ENCODE peak calls at places on chromosomes 7 and 10, in ten cellular contexts. One of them, this sample, is unnamed.

GRCh38 chr7:88226886-88227516 is 7.2 kb upstream of the SRI start:
- DNase-seq in AG10803: peak
- DNase-seq in heart right ventricle: no peak
- DNase-seq in adrenal gland: no peak
- DNase-seq in cardiac muscle cell: peak
- DNase-seq in GM12878: no peak
- DNase-seq in left lung: peak
- DNase-seq in fibroblast of mammary gland: peak
- DNase-seq in colonic mucosa: peak
- DNase-seq in dorsolateral prefrontal cortex: no peak
- DNase-seq in this sample: no peak

GRCh38 chr7:99742737-99743394 is 7.9 kb upstream of the CYP3A7 start:
- DNase-seq in colonic mucosa: no peak
- DNase-seq in dorsolateral prefrontal cortex: no peak
- DNase-seq in adrenal gland: no peak
- DNase-seq in AG10803: no peak
- DNase-seq in heart right ventricle: no peak
- DNase-seq in fibroblast of mammary gland: peak
- DNase-seq in cardiac muscle cell: no peak
- DNase-seq in GM12878: no peak
- DNase-seq in left lung: no peak
- DNase-seq in this sample: no peak

GRCh38 chr10:113459672-113460280 is 93.1 kb upstream of the HABP2 start:
- DNase-seq in cardiac muscle cell: no peak
- DNase-seq in adrenal gland: no peak
- DNase-seq in GM12878: no peak
- DNase-seq in heart right ventricle: no peak
- DNase-seq in fibroblast of mammary gland: no peak
- DNase-seq in AG10803: no peak
- DNase-seq in dorsolateral prefrontal cortex: no peak
- DNase-seq in colonic mucosa: no peak
- DNase-seq in left lung: no peak
- DNase-seq in this sample: no peak

GRCh38 chr7:128076831-128077271 is 45.6 kb upstream of the LRRC4 start:
- DNase-seq in GM12878: no peak
- DNase-seq in left lung: no peak
- DNase-seq in adrenal gland: peak
- DNase-seq in cardiac muscle cell: peak
- DNase-seq in dorsolateral prefrontal cortex: no peak
- DNase-seq in AG10803: no peak
- DNase-seq in heart right ventricle: peak
- DNase-seq in fibroblast of mammary gland: no peak
- DNase-seq in colonic mucosa: peak
- DNase-seq in this sample: no peak

GRCh38 chr10:56348101-56348500 is 13.0 kb downstream of the ZWINT start:
- DNase-seq in GM12878: no peak
- DNase-seq in fibroblast of mammary gland: no peak
- DNase-seq in adrenal gland: no peak
- DNase-seq in colonic mucosa: no peak
- DNase-seq in dorsolateral prefrontal cortex: no peak
- DNase-seq in AG10803: no peak
- DNase-seq in cardiac muscle cell: no peak
- DNase-seq in heart right ventricle: no peak
- DNase-seq in left lung: no peak
- DNase-seq in this sample: no peak

GRCh38 chr10:35328404-35329037 is 7.8 kb upstream of the CCNY start:
- DNase-seq in fibroblast of mammary gland: peak
- DNase-seq in dorsolateral prefrontal cortex: no peak
- DNase-seq in GM12878: no peak
- DNase-seq in colonic mucosa: no peak
- DNase-seq in cardiac muscle cell: peak
- DNase-seq in heart right ventricle: no peak
- DNase-seq in AG10803: peak
- DNase-seq in adrenal gland: no peak
- DNase-seq in left lung: no peak
- DNase-seq in this sample: no peak

GRCh38 chr7:150342119-150342405 is 633 bp upstream of the RARRES2 start:
- DNase-seq in fibroblast of mammary gland: no peak
- DNase-seq in adrenal gland: no peak
- DNase-seq in dorsolateral prefrontal cortex: no peak
- DNase-seq in AG10803: no peak
- DNase-seq in GM12878: no peak
- DNase-seq in left lung: no peak
- DNase-seq in cardiac muscle cell: no peak
- DNase-seq in heart right ventricle: no peak
- DNase-seq in colonic mucosa: no peak
- DNase-seq in this sample: no peak

GRCh38 chr7:155715406-155715805 is 70.9 kb downstream of the RBM33 start:
- DNase-seq in colonic mucosa: no peak
- DNase-seq in GM12878: no peak
- DNase-seq in adrenal gland: no peak
- DNase-seq in cardiac muscle cell: no peak
- DNase-seq in AG10803: no peak
- DNase-seq in left lung: no peak
- DNase-seq in fibroblast of mammary gland: no peak
- DNase-seq in dorsolateral prefrontal cortex: no peak
- DNase-seq in heart right ventricle: no peak
- DNase-seq in this sample: no peak

GRCh38 chr10:93063217-93063976 is 2.8 kb downstream of the CYP26C1 start:
- DNase-seq in dorsolateral prefrontal cortex: no peak
- DNase-seq in colonic mucosa: no peak
- DNase-seq in GM12878: no peak
- DNase-seq in heart right ventricle: no peak
- DNase-seq in left lung: no peak
- DNase-seq in adrenal gland: no peak
- DNase-seq in fibroblast of mammary gland: no peak
- DNase-seq in cardiac muscle cell: no peak
- DNase-seq in AG10803: no peak
- DNase-seq in this sample: no peak

GRCh38 chr7:55570218-55570873 is 2.0 kb downstream of the VOPP1 start:
- DNase-seq in dorsolateral prefrontal cortex: no peak
- DNase-seq in left lung: no peak
- DNase-seq in GM12878: no peak
- DNase-seq in colonic mucosa: no peak
- DNase-seq in cardiac muscle cell: no peak
- DNase-seq in adrenal gland: no peak
- DNase-seq in fibroblast of mammary gland: peak
- DNase-seq in heart right ventricle: no peak
- DNase-seq in AG10803: peak
- DNase-seq in this sample: peak

GRCh38 chr7:67738-68395 is 124.5 kb upstream of the FAM20C start:
- DNase-seq in fibroblast of mammary gland: no peak
- DNase-seq in dorsolateral prefrontal cortex: peak
- DNase-seq in heart right ventricle: no peak
- DNase-seq in cardiac muscle cell: no peak
- DNase-seq in AG10803: peak
- DNase-seq in left lung: no peak
- DNase-seq in colonic mucosa: no peak
- DNase-seq in adrenal gland: no peak
- DNase-seq in GM12878: no peak
- DNase-seq in this sample: no peak
- TF ChIP-seq CTCF in fibroblast of mammary gland: no peak
- TF ChIP-seq CTCF in dorsolateral prefrontal cortex: no peak
- TF ChIP-seq CTCF in heart right ventricle: no peak
- TF ChIP-seq CTCF in cardiac muscle cell: no peak
- TF ChIP-seq CTCF in AG10803: no peak
- TF ChIP-seq CTCF in left lung: no peak
- TF ChIP-seq CTCF in colonic mucosa: no peak
- TF ChIP-seq CTCF in adrenal gland: no peak
- TF ChIP-seq CTCF in GM12878: no peak
- TF ChIP-seq CTCF in this sample: no peak

DNA sequence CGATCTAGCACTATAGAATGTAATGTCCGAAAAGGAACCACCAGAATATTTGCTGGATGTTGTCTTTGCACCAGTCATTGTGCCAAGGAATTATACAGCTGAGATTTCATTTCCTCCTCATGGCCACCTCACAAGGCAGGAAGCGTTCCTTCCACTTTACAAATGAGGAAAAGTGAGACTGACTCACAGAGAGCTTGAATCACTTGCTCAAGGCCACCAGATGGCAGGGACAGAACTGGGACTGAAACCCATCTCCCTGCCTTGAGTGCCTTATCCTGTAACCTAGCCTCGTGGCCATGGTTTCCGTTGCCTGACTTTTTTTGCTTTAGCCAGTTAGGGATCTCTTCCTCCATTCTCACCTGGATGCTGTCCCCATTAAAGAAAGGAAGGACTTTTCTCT is 44.7 kb upstream of the PDZD8 start:
- DNase-seq in heart right ventricle: no peak
- DNase-seq in fibroblast of mammary gland: peak
- DNase-seq in cardiac muscle cell: no peak
- DNase-seq in AG10803: peak
- DNase-seq in GM12878: no peak
- DNase-seq in left lung: no peak
- DNase-seq in adrenal gland: peak
- DNase-seq in colonic mucosa: no peak
- DNase-seq in dorsolateral prefrontal cortex: no peak
- DNase-seq in this sample: no peak
- H3K4me3 ChIP-seq in heart right ventricle: no peak
- H3K4me3 ChIP-seq in fibroblast of mammary gland: no peak
- H3K4me3 ChIP-seq in cardiac muscle cell: no peak
- H3K4me3 ChIP-seq in AG10803: no peak
- H3K4me3 ChIP-seq in GM12878: no peak
- H3K4me3 ChIP-seq in left lung: no peak
- H3K4me3 ChIP-seq in adrenal gland: no peak
- H3K4me3 ChIP-seq in colonic mucosa: no peak
- H3K4me3 ChIP-seq in dorsolateral prefrontal cortex: no peak
- H3K4me3 ChIP-seq in this sample: no peak

GRCh38 chr10:14326581-14326980 is 4.1 kb downstream of the FRMD4A start:
- DNase-seq in left lung: no peak
- DNase-seq in colonic mucosa: no peak
- DNase-seq in GM12878: no peak
- DNase-seq in AG10803: no peak
- DNase-seq in cardiac muscle cell: no peak
- DNase-seq in fibroblast of mammary gland: no peak
- DNase-seq in dorsolateral prefrontal cortex: no peak
- DNase-seq in adrenal gland: no peak
- DNase-seq in heart right ventricle: no peak
- DNase-seq in this sample: no peak
- TF ChIP-seq CTCF in left lung: no peak
- TF ChIP-seq CTCF in colonic mucosa: no peak
- TF ChIP-seq CTCF in GM12878: no peak
- TF ChIP-seq CTCF in AG10803: no peak
- TF ChIP-seq CTCF in cardiac muscle cell: no peak
- TF ChIP-seq CTCF in fibroblast of mammary gland: no peak
- TF ChIP-seq CTCF in dorsolateral prefrontal cortex: no peak
- TF ChIP-seq CTCF in adrenal gland: no peak
- TF ChIP-seq CTCF in heart right ventricle: no peak
- TF ChIP-seq CTCF in this sample: no peak

GRCh38 chr10:102279104-102279503 is 33.8 kb downstream of the GBF1 start:
- DNase-seq in heart right ventricle: no peak
- DNase-seq in adrenal gland: no peak
- DNase-seq in dorsolateral prefrontal cortex: no peak
- DNase-seq in AG10803: no peak
- DNase-seq in left lung: no peak
- DNase-seq in colonic mucosa: no peak
- DNase-seq in cardiac muscle cell: no peak
- DNase-seq in fibroblast of mammary gland: no peak
- DNase-seq in GM12878: no peak
- DNase-seq in this sample: no peak
- H3K4me3 ChIP-seq in heart right ventricle: no peak
- H3K4me3 ChIP-seq in adrenal gland: no peak
- H3K4me3 ChIP-seq in dorsolateral prefrontal cortex: no peak
- H3K4me3 ChIP-seq in AG10803: no peak
- H3K4me3 ChIP-seq in left lung: no peak
- H3K4me3 ChIP-seq in colonic mucosa: no peak
- H3K4me3 ChIP-seq in cardiac muscle cell: no peak
- H3K4me3 ChIP-seq in fibroblast of mammary gland: no peak
- H3K4me3 ChIP-seq in GM12878: no peak
- H3K4me3 ChIP-seq in this sample: no peak

GRCh38 chr7:158975526-158976467 is 119.4 kb downstream of the DYNC2I1 start:
- DNase-seq in GM12878: no peak
- DNase-seq in left lung: no peak
- DNase-seq in AG10803: no peak
- DNase-seq in adrenal gland: no peak
- DNase-seq in colonic mucosa: no peak
- DNase-seq in fibroblast of mammary gland: peak
- DNase-seq in dorsolateral prefrontal cortex: peak
- DNase-seq in cardiac muscle cell: no peak
- DNase-seq in heart right ventricle: no peak
- DNase-seq in this sample: peak
- TF ChIP-seq CTCF in GM12878: no peak
- TF ChIP-seq CTCF in left lung: no peak
- TF ChIP-seq CTCF in AG10803: no peak
- TF ChIP-seq CTCF in adrenal gland: no peak
- TF ChIP-seq CTCF in colonic mucosa: no peak
- TF ChIP-seq CTCF in fibroblast of mammary gland: no peak
- TF ChIP-seq CTCF in dorsolateral prefrontal cortex: no peak
- TF ChIP-seq CTCF in cardiac muscle cell: no peak
- TF ChIP-seq CTCF in heart right ventricle: no peak
- TF ChIP-seq CTCF in this sample: no peak

DNA sequence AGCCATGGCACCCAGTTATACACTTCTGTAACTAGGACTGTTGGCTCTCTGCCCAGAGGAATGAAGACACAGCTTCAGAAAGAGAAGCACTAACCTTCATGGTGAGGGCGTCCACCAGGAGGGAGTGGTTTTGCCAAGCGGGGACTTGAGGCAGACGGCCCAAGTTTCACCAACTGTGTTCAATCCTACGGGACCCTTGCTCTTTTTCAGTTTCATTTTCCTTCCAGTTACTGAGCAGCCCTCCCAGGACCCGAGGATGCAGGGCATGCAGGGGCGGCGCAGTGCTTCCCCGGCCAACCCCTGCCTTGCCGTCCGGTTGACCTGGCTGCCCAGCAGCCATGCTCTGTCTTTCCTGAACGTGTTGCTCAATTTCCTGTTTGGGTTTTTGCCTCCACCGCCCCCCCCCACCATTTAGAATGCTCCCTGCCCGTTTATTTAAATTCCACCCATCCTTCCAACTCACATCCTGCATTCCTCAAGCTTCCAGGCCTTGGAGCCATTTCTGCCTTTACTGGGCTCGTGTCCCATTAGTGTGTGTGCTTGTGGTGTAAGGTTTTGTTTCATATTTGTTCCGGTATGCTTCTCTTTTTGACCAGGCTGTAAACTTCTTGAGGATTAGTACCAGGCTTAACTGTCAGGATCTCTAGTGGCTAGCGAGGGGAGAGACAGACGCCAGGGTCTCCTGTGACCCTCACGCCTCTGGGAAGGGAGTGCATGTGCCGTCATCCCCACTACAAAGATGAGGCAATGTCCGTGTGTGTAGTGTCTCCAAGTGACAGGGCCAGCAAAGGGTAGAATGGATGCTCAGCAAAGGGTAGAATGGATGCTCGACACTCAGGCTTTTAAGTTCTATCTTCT is 31.6 kb downstream of the IL15RA start:
- DNase-seq in dorsolateral prefrontal cortex: no peak
- DNase-seq in GM12878: no peak
- DNase-seq in heart right ventricle: peak
- DNase-seq in cardiac muscle cell: peak
- DNase-seq in AG10803: peak
- DNase-seq in adrenal gland: peak
- DNase-seq in left lung: peak
- DNase-seq in fibroblast of mammary gland: peak
- DNase-seq in colonic mucosa: peak
- DNase-seq in this sample: no peak
- H3K4me3 ChIP-seq in dorsolateral prefrontal cortex: peak
- H3K4me3 ChIP-seq in GM12878: no peak
- H3K4me3 ChIP-seq in heart right ventricle: peak
- H3K4me3 ChIP-seq in cardiac muscle cell: no peak
- H3K4me3 ChIP-seq in AG10803: peak
- H3K4me3 ChIP-seq in adrenal gland: no peak
- H3K4me3 ChIP-seq in left lung: peak
- H3K4me3 ChIP-seq in fibroblast of mammary gland: peak
- H3K4me3 ChIP-seq in colonic mucosa: no peak
- H3K4me3 ChIP-seq in this sample: no peak

This sample was measured in GM12865.